ENCODE peak calls at places on chromosomes 1 and 21, in nine cellular contexts. Q, C, A, H, U, N, R, O and X are unnamed samples. For H3K4me1, the result is how much of the 10 kb centered on the place peaks cover.

GRCh38 chr1:100736766-100737165 is 17.2 kb downstream of the VCAM1 start:
- DNase-seq in Q (no peak), C (no peak), A (no peak), H (no peak), U (no peak), N (no peak), R (no peak), O (no peak), X (no peak)

GRCh38 chr1:109815809-109816791 is 52.4 kb upstream of the EPS8L3 start:
- DNase-seq in Q (peak), C (no peak), A (no peak), H (no peak), U (no peak), N (no peak), R (peak), O (no peak), X (no peak)

GRCh38 chr1:182181167-182181572 is 119.7 kb upstream of the ZNF648 start:
- DNase-seq in Q (no peak), C (no peak), A (no peak), H (no peak), U (no peak), N (no peak), R (no peak), O (no peak), X (no peak)

GRCh38 chr1:233912909-233913308 is 8.4 kb downstream of the SLC35F3 start:
- DNase-seq in Q (no peak), C (no peak), A (no peak), H (no peak), U (no peak), N (no peak), R (no peak), O (no peak), X (no peak)

GRCh38 chr21:42400525-42400924 is 3.2 kb upstream of the UBASH3A start:
- DNase-seq in Q (no peak), C (no peak), A (no peak), H (no peak), U (no peak), N (no peak), R (no peak), O (no peak), X (no peak)

GRCh38 chr21:33301632-33302002 is 23.2 kb upstream of the IFNAR1 start:
- DNase-seq in Q (no peak), C (no peak), A (no peak), H (no peak), U (no peak), N (no peak), R (no peak), O (no peak), X (no peak)

GRCh38 chr1:212290608-212291007 is 5.4 kb downstream of the PPP2R5A start:
- DNase-seq in Q (no peak), C (no peak), A (no peak), H (no peak), U (no peak), N (no peak), R (no peak), O (no peak), X (no peak)

GRCh38 chr1:11790880-11791715 is 14.7 kb downstream of the MTHFR start:
- DNase-seq in Q (peak), C (no peak), A (peak), H (peak), U (peak), N (peak), R (no peak), O (peak), X (peak)

GRCh38 chr1:203439086-203439620 is 36.5 kb upstream of the PRELP start:
- DNase-seq in Q (no peak), C (no peak), A (no peak), H (no peak), U (no peak), N (no peak), R (no peak), O (no peak), X (no peak)

GRCh38 chr1:1230656-1231399 is 973 bp downstream of the SDF4 start:
- DNase-seq in Q (no peak), C (no peak), A (no peak), H (no peak), U (no peak), N (no peak), R (no peak), O (no peak), X (no peak)

GRCh38 chr1:154869351-154870116 is 547 bp downstream of the KCNN3 start:
- DNase-seq in Q (peak), C (no peak), A (peak), H (no peak), U (no peak), N (peak), R (no peak), O (peak), X (peak)

GRCh38 chr1:1777950-1778826 is at the start of gene NADK:
- DNase-seq in Q (peak), C (peak), A (peak), H (peak), U (no peak), N (peak), R (no peak), O (peak), X (peak)

GRCh38 chr21:17901458-17902092 is 82.4 kb upstream of the C21orf91 start:
- DNase-seq in Q (no peak), C (no peak), A (no peak), H (no peak), U (no peak), N (no peak), R (peak), O (no peak), X (no peak)

GRCh38 chr1:17539526-17540254 is at the start of gene ARHGEF10L:
- DNase-seq in Q (peak), C (no peak), A (peak), H (peak), U (no peak), N (peak), R (no peak), O (peak), X (peak)

GRCh38 chr1:7513081-7513480 is 258.0 kb upstream of the VAMP3 start:
- DNase-seq in Q (no peak), C (no peak), A (no peak), H (no peak), U (no peak), N (no peak), R (no peak), O (no peak), X (no peak)

GRCh38 chr1:168235548-168235885 is 9.7 kb downstream of the SFT2D2 start:
- DNase-seq in Q (no peak), C (no peak), A (no peak), H (no peak), U (no peak), N (no peak), R (no peak), O (no peak), X (no peak)

GRCh38 chr1:84253891-84254290 is 47.6 kb upstream of the SAMD13 start:
- DNase-seq in Q (peak), C (no peak), A (peak), H (peak), U (no peak), N (peak), R (no peak), O (peak), X (peak)

GRCh38 chr1:92804721-92805169 is 19.8 kb upstream of the EVI5 start:
- DNase-seq in Q (peak), C (no peak), A (peak), H (peak), U (no peak), N (peak), R (peak), O (peak), X (peak)

GRCh38 chr1:9207086-9207485 is 27.5 kb upstream of the H6PD start:
- DNase-seq in Q (no peak), C (no peak), A (no peak), H (no peak), U (no peak), N (no peak), R (no peak), O (no peak), X (no peak)

GRCh38 chr1:174877208-174877673 is 122.5 kb upstream of the CACYBP start:
- DNase-seq in Q (no peak), C (no peak), A (no peak), H (peak), U (no peak), N (no peak), R (no peak), O (no peak), X (peak)

GRCh38 chr1:177088974-177089373 is 75.5 kb downstream of the ASTN1 start:
- DNase-seq in Q (no peak), C (no peak), A (no peak), H (no peak), U (no peak), N (no peak), R (no peak), O (no peak), X (no peak)

GRCh38 chr1:172338295-172338735 is 82.2 kb upstream of the C1orf105 start:
- DNase-seq in Q (no peak), C (no peak), A (no peak), H (no peak), U (no peak), N (no peak), R (no peak), O (no peak), X (no peak)

GRCh38 chr1:56927171-56927570 is 38.6 kb downstream of the C8B start:
- DNase-seq in Q (no peak), C (no peak), A (no peak), H (no peak), U (no peak), N (no peak), R (no peak), O (no peak), X (no peak)

GRCh38 chr1:84141177-84142003 is 2.7 kb upstream of the PRKACB start:
- DNase-seq in Q (no peak), C (no peak), A (no peak), H (no peak), U (no peak), N (no peak), R (no peak), O (no peak), X (no peak)

GRCh38 chr1:50841791-50842387 is 118.2 kb downstream of the FAF1 start:
- DNase-seq in Q (no peak), C (no peak), A (no peak), H (no peak), U (no peak), N (no peak), R (no peak), O (no peak), X (no peak)
- H3K27ac ChIP-seq in Q (no peak), C (no peak), A (no peak), H (no peak), U (no peak), N (no peak), R (no peak), O (no peak), X (no peak)

GRCh38 chr1:161220002-161220401 is 3.4 kb downstream of the APOA2 start:
- DNase-seq in Q (no peak), C (no peak), A (no peak), H (no peak), U (no peak), N (peak), R (no peak), O (no peak), X (no peak)

GRCh38 chr1:161219078-161219892 is 4.1 kb downstream of the APOA2 start:
- DNase-seq in Q (no peak), C (no peak), A (no peak), H (no peak), U (no peak), N (peak), R (no peak), O (peak), X (no peak)

GRCh38 chr1:161216945-161217712 is 2.0 kb downstream of the FCER1G start:
- DNase-seq in Q (no peak), C (peak), A (no peak), H (no peak), U (no peak), N (peak), R (no peak), O (peak), X (no peak)

GRCh38 chr1:161217831-161218230 is 2.7 kb downstream of the FCER1G start:
- DNase-seq in Q (no peak), C (no peak), A (no peak), H (no peak), U (no peak), N (no peak), R (no peak), O (peak), X (no peak)

DNA sequence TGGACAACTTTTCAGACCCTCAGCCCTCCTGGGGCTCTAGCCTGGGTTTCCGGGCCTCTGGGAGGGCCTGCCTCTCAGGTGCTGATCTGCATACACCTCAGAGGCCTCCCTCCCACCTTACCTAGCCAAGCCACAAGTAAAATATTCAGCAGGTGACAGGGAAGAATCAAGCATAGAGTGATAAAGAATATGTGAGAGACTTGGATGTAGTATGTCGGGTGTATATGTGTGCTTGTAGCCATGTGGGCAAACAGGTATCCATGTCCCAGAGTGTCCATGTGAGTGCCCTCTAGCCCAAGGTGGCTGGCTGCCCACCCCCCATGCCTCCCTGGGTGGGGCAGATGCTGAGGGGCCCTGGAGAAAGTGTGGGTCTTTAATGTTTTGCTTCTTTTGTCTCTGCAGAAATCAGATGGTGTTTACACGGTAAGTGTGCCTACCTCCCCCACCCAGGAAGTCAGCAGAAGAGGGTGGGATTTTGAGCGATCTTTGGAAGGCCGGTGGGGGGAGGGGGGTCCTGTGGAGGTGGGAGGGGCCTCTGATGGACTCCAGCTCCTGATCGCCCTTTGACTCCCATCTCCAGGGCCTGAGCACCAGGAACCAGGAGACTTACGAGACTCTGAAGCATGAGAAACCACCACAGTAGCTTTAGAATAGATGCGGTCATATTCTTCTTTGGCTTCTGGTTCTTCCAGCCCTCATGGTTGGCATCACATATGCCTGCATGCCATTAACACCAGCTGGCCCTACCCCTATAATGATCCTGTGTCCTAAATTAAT is 3.4 kb downstream of the FCER1G start:
- DNase-seq in Q (no peak), C (no peak), A (no peak), H (no peak), U (no peak), N (no peak), R (no peak), O (peak), X (peak)
- H3K4me1 ChIP-seq in Q (under half), C (half or more), A (under half), H (under half), U (under half), N (under half), R (under half), O (under half), X (under half)

GRCh38 chr1:54796902-54797301 is 4.2 kb downstream of the TTC22 start:
- DNase-seq in Q (no peak), C (no peak), A (no peak), H (peak), U (no peak), N (no peak), R (no peak), O (no peak), X (no peak)

GRCh38 chr1:54798206-54798605 is 2.9 kb downstream of the TTC22 start:
- DNase-seq in Q (no peak), C (no peak), A (no peak), H (peak), U (no peak), N (no peak), R (no peak), O (no peak), X (no peak)

GRCh38 chr1:54800899-54801759 is at the start of gene TTC22:
- DNase-seq in Q (peak), C (peak), A (no peak), H (peak), U (no peak), N (peak), R (peak), O (no peak), X (peak)

GRCh38 chr1:54800041-54800898 is 853 bp downstream of the TTC22 start:
- DNase-seq in Q (peak), C (no peak), A (no peak), H (peak), U (no peak), N (no peak), R (no peak), O (no peak), X (no peak)

GRCh38 chr1:54798769-54799641 is 2.1 kb downstream of the TTC22 start:
- DNase-seq in Q (no peak), C (no peak), A (no peak), H (peak), U (no peak), N (no peak), R (no peak), O (no peak), X (no peak)
- H3K27ac ChIP-seq in Q (no peak), C (no peak), A (no peak), H (peak), U (peak), N (no peak), R (no peak), O (no peak), X (no peak)

GRCh38 chr1:35560256-35561225 is 2.9 kb downstream of the NCDN start:
- DNase-seq in Q (peak), C (no peak), A (peak), H (no peak), U (no peak), N (peak), R (no peak), O (peak), X (peak)

GRCh38 chr1:35559317-35559944 is 1.8 kb downstream of the NCDN start:
- DNase-seq in Q (no peak), C (peak), A (no peak), H (no peak), U (no peak), N (peak), R (no peak), O (no peak), X (no peak)

GRCh38 chr1:35557611-35558373 is at the start of gene NCDN:
- DNase-seq in Q (peak), C (peak), A (peak), H (peak), U (peak), N (peak), R (peak), O (peak), X (peak)

GRCh38 chr1:35557118-35557610 is at the start of gene KIAA0319L:
- DNase-seq in Q (peak), C (no peak), A (peak), H (peak), U (no peak), N (peak), R (peak), O (peak), X (peak)

GRCh38 chr1:35558374-35559316 is 1.0 kb downstream of the NCDN start:
- DNase-seq in Q (no peak), C (peak), A (no peak), H (no peak), U (no peak), N (peak), R (no peak), O (peak), X (peak)
- H3K4me1 ChIP-seq in Q (under half), C (under half), A (under half), H (under half), U (under half), N (under half), R (under half), O (under half), X (under half)

DNA sequence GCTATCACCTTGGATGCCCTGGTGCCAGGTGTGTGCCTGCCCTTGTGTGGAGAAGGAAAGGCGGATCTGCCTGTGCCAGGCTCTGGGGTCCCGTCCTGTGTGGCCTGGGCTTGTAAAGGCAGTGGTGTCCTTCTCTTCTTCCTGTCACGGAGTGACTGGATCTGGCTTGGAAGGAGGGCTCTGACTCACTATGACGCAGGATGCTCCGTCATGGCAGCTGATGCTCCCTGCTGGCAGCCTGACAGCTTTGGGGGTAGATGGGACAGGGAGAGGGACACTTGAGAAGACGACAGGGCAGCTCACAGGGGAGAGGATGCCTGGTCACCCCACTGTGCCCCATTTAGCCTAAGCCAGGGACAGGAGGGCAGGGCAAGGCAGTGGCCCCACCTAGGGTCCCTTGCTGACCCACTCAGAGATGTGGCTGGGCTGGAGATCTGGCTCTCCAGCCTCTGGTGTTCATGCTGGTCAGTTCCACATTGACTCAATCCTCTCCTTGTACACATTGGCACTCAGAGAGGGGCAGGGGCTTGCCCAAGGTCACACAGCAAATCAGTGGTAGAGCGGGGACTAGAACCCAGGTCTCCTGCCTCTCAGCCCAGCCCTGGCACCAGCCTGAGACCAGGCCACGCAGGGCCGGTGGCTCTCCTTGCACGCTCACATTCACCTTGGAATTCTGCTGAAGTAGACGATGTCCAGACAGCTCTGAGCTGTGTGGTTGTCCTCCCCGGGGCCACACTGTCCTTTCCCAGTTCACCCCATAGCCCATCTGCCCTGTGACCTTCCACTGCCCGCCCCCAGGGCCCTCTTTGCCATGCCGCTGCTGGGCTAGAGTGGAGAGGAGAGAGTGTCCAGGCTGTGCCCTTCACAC is 2.8 kb upstream of the FAM131C start:
- DNase-seq in Q (peak), C (no peak), A (peak), H (no peak), U (no peak), N (no peak), R (no peak), O (no peak), X (peak)
- H3K27ac ChIP-seq in Q (no peak), C (no peak), A (peak), H (no peak), U (no peak), N (no peak), R (no peak), O (no peak), X (peak)

DNA sequence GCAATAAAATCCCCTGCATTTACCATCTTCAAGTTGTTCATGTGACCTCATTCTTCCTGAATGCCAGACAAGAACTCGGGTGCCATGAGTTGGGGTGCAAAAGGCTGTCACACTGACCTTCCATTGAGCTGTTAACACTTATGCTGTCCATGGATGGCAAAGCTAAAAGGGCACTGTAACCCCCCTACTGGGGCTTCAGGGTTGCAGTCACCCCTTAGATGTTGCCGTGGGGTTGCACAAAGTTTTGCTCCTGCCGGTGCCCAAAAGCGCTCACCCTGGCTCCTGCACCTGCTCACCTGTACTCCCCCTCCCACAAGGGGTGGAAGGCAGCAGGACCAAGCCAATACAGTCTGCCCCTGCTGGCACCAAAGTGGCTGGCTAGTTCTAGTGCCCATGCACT is 208.2 kb downstream of the RHOU start:
- DNase-seq in Q (no peak), C (no peak), A (no peak), H (no peak), U (no peak), N (no peak), R (no peak), O (no peak), X (no peak)
- H3K4me1 ChIP-seq in Q (under half), C (under half), A (under half), H (under half), U (under half), N (under half), R (under half), O (under half), X (under half)

GRCh38 chr1:54407957-54408700 is 1.9 kb upstream of the SSBP3 start:
- DNase-seq in Q (no peak), C (no peak), A (no peak), H (no peak), U (no peak), N (no peak), R (no peak), O (no peak), X (no peak)
- H3K27ac ChIP-seq in Q (peak), C (no peak), A (peak), H (peak), U (peak), N (peak), R (peak), O (peak), X (peak)

GRCh38 chr1:103367186-103367585 is 158.3 kb upstream of the RNPC3 start:
- DNase-seq in Q (no peak), C (no peak), A (no peak), H (no peak), U (no peak), N (no peak), R (no peak), O (no peak), X (no peak)
- H3K4me1 ChIP-seq in Q (under half), C (under half), A (under half), H (under half), U (under half), N (under half), R (under half), O (under half), X (under half)